ENCODE peak calls at places on chromosomes 3 and 15, in four cellular contexts. G is SK-N-SH, X is GM12878, B is HepG2. L is an unnamed sample.

GRCh38 chr15:62103431-62103830 is 36.7 kb downstream of the C2CD4A start:
- DNase-seq in G (no peak), X (no peak), B (no peak), L (no peak)

GRCh38 chr15:74603026-74603788 is 12.4 kb upstream of the CLK3 start:
- DNase-seq in G (no peak), X (no peak), B (no peak), L (no peak)

GRCh38 chr3:9727743-9728142 is 3.8 kb upstream of the BRPF1 start:
- DNase-seq in G (no peak), X (no peak), B (no peak), L (no peak)

GRCh38 chr3:127456471-127457093 is 134.0 kb downstream of the TPRA1 start:
- DNase-seq in G (no peak), X (no peak), B (no peak), L (no peak)

GRCh38 chr3:119636194-119636593 is 24.2 kb downstream of the POPDC2 start:
- DNase-seq in G (no peak), X (no peak), B (no peak), L (no peak)

GRCh38 chr15:43516801-43517353 is 531 bp upstream of the MAP1A start:
- DNase-seq in G (peak), X (no peak), B (no peak), L (no peak)

GRCh38 chr15:20642054-20642767 is 100.6 kb upstream of the GOLGA6L6 start:
- DNase-seq in G (no peak), X (no peak), B (peak), L (no peak)

GRCh38 chr15:52331490-52332240 is 36.1 kb upstream of the MYO5C start:
- DNase-seq in G (peak), X (peak), B (peak), L (peak)

GRCh38 chr15:83846847-83847246 is 192.9 kb downstream of the ADAMTSL3 start:
- DNase-seq in G (no peak), X (no peak), B (no peak), L (no peak)

GRCh38 chr15:79923068-79923514 is 26.3 kb upstream of the MTHFS start:
- DNase-seq in G (peak), X (no peak), B (peak), L (peak)

GRCh38 chr3:65729553-65729952 is 309.2 kb downstream of the MAGI1 start:
- DNase-seq in G (no peak), X (no peak), B (peak), L (no peak)

GRCh38 chr15:43127752-43128151 is 5.6 kb upstream of the TMEM62 start:
- DNase-seq in G (no peak), X (no peak), B (peak), L (no peak)

GRCh38 chr3:87771338-87772059 is 287.3 kb downstream of the CGGBP1 start:
- DNase-seq in G (peak), X (peak), B (peak), L (peak)

GRCh38 chr3:168249539-168250414 is 154.1 kb upstream of the GOLIM4 start:
- DNase-seq in G (peak), X (no peak), B (peak), L (peak)

GRCh38 chr3:97711664-97712063 is 52.9 kb upstream of the ARL6 start:
- DNase-seq in G (no peak), X (no peak), B (no peak), L (no peak)

GRCh38 chr15:82100116-82100795 is 54.4 kb upstream of the MEX3B start:
- DNase-seq in G (no peak), X (no peak), B (no peak), L (no peak)

GRCh38 chr3:134809412-134810051 is 14.5 kb downstream of the EPHB1 start:
- DNase-seq in G (no peak), X (no peak), B (no peak), L (no peak)

GRCh38 chr3:12840591-12841084 is 727 bp downstream of the RPL32 start:
- DNase-seq in G (no peak), X (no peak), B (no peak), L (no peak)
- TF ChIP-seq MAX in G (no peak), X (no peak), B (no peak), L (no peak)

DNA sequence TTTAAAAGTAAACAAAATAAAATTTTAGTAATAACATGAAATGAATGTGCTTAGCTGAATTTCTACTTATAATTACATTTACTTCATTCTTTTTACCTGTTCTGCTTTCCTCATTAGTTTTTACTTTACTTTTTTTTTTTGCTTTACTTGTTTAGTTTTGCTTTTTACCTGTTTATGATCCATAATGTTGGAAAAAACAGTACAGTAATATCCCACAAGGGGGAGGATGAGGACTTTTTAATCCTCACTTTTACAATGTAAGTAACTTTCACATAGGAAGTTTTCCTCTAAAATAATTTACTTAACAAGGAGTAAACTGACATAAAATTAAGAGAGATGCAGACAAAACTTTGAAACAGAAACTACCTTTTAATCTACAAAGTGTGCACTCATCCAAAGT is 268.7 kb downstream of the TBC1D5 start:
- DNase-seq in G (peak), X (no peak), B (no peak), L (peak)
- TF ChIP-seq PBX3 in G (no peak), X (no peak), B (no peak), L (no peak)

DNA sequence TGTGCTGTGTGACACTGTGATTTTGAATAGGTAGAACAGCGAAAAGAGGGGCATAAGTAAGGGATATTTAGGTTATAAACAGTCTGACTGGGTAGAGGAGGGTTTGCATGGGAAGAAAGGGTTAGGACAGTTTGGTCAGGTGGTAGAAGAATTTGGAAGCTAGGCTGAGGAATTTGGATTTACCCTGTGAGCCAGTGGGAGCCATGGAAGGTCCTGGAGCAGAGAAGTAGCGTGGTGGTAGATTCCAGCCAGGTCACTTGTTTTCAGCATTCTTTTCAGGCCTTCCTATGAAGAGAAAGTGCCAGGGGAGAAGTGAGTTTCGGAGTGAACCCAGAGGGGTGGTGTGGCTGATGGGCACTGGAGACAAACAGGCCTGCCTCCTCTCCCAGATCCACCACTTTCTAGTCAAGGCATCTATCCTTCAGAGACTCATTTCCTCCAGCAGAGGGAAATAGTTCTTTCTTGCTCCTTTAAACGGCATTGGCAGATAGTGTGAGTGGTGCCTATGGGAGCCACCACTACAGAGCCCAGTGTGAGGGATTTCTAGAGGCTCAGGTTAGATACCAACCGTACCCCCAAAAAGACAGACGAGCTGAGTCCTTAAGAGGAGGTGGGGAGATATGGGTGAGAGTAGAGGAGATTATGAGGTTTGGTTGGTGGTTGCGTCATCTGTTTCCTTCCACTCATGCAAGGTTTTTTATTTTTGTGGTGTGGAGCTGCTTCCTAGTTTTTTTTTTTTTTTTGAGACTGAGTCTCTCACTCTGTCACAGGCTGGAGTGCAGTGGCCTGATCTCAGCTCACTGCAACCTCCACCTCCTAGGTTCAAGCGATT is 21.2 kb downstream of the PXK start:
- DNase-seq in G (no peak), X (no peak), B (no peak), L (no peak)
- TF ChIP-seq MAX in G (no peak), X (no peak), B (no peak), L (no peak)

GRCh38 chr3:138349926-138350665 is 1.7 kb downstream of the MRAS start:
- DNase-seq in G (no peak), X (no peak), B (peak), L (no peak)
- TF ChIP-seq PBX3 in G (no peak), X (no peak), B (no peak), L (no peak)

DNA sequence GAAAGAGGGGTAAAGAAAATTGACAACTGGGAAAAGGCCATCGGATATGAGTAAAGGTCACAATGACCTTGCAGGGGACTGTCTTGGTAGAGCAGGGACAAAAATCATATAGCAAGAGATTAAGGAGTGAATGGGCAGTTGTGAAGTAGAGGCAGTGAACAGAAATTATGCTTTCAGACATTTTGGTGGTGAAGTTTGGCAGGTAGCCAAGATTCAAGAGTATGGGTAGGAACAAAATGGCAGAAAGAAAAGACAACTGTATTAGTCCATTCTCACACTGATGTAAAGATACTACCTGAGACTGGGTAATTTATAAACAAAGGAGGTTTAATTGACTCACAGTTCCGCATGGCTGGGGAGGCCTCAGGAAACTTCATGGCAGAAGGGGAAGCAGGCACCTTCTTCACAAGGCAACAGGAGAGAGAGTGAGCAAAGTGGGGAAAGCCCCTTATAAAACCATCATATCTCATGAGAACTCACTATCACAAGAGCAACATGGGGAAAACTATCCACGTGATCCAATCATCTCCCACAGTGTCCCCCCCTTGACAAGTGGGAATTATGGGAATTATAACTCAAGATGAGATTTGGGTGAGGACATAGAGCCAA is 84.0 kb downstream of the CGNL1 start:
- DNase-seq in G (no peak), X (no peak), B (no peak), L (no peak)
- TF ChIP-seq MAX in G (no peak), X (no peak), B (no peak), L (no peak)

DNA sequence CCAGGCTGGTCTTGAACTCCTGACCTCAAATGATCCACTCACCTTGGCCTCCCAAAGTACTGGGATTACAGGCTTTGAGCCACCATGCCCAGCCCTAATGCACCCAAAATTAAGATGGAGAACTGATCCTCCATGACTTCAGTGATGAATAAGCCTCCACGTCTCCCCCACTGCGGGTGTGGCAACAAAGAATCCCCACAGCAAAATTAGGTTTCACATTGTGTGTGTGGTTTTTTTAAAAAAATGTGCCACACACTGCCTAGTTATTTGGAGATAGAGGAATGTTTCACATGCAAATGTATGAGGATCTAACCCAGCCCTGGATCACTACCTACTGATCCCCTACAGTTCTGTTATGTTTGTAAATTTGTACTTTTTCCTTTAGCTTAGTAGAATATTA is 17.3 kb downstream of the HDAC11 start:
- DNase-seq in G (no peak), X (peak), B (no peak), L (no peak)
- TF ChIP-seq PBX3 in G (no peak), X (no peak), B (no peak), L (no peak)

GRCh38 chr15:101318147-101318809 is 23.2 kb upstream of the SNRPA1 start:
- DNase-seq in G (no peak), X (no peak), B (no peak), L (no peak)

GRCh38 chr15:101315736-101316135 is 20.7 kb upstream of the SNRPA1 start:
- DNase-seq in G (no peak), X (no peak), B (no peak), L (no peak)

GRCh38 chr15:101318810-101319200 is 23.8 kb upstream of the SNRPA1 start:
- DNase-seq in G (peak), X (no peak), B (no peak), L (no peak)

GRCh38 chr15:101316529-101316928 is 21.5 kb upstream of the SNRPA1 start:
- DNase-seq in G (no peak), X (no peak), B (no peak), L (no peak)

GRCh38 chr15:101317473-101317872 is 22.4 kb upstream of the SNRPA1 start:
- DNase-seq in G (no peak), X (no peak), B (no peak), L (no peak)
- TF ChIP-seq MAX in G (no peak), X (no peak), B (no peak), L (no peak)

GRCh38 chr15:23065836-23066235 is 26.5 kb upstream of the TUBGCP5 start:
- DNase-seq in G (no peak), X (no peak), B (no peak), L (no peak)
- TF ChIP-seq PBX3 in G (no peak), X (no peak), B (no peak), L (no peak)

DNA sequence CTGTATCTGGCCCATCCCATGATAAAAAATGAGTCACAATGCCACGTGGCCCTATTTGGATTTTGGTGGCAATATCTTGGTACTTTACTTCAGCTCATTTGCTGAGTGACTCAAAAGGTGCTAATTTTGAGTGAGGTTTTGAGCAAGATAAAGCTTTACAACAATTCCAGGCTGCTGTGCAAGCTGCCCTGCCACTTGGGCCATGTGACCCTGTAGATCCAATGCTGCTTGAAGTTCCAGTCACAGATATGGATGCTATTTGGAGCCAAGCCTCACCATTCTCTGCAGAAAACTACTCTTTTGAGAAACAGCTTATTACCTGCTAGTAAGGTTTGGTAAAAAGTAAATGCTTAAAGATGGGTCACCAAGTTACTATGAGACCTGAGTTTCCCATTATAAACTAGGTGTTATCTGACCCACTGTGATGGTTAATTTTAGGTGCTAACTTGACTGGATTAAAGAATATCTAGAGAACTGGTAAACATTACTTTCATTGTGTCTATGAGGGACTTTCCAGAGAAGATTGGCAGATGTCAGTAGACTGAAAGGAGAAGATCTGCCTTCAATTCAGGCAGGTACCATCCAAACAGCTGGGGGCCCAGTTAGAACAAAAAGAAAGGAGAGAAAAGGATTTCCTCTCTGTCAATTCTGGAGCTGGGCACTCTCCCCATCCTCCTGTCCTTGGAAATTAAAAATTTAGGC is 1083.9 kb downstream of the DIPK2A start:
- DNase-seq in G (no peak), X (no peak), B (no peak), L (no peak)
- TF ChIP-seq MAX in G (no peak), X (no peak), B (no peak), L (no peak)

DNA sequence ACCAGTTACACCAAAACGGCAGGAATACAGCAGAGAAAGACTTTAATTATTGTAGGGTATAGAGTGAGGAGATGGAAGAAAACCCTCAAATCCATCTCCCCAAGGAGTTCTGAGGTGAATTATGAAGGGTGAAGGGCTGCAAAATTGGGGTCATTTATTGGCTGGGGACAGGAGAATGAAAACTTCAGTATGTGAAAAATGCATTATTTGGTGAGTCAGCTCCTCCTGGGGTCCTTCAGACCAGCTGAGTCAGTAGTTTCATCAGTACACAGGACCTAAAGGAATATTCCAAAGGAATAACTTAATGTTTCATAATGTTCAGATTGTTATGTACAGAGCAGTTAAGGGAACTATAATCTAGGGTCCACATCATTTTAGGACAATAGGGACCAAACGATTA is 566.0 kb downstream of the GBE1 start:
- DNase-seq in G (no peak), X (no peak), B (no peak), L (no peak)
- TF ChIP-seq PBX3 in G (no peak), X (no peak), B (no peak), L (no peak)